ENCODE peak calls at places on chromosomes 12 and 14, in nine cellular contexts. S is kidney tubule cell; G is CD8-positive, alpha-beta memory T cell; O is T follicular helper cell; B is amygdala; L is activated CD4-positive, alpha-beta T cell treated with anti-CD3 and anti-CD28 coated beads, Interleukin-2, amount 50 U/mL, for 1 hour; I is lung; F is RCC 7860; J is WERI-Rb-1. Y is an unnamed sample.

GRCh38 chr12:7369274-7369729 is 65.4 kb downstream of the ACSM4 start:
- DNase-seq in S (peak; percentile 22), G (no peak), O (no peak), B (no peak), L (no peak), I (no peak), F (peak; percentile 91), J (no peak), Y (peak; percentile 40)

GRCh38 chr14:51495319-51495718 is 156.4 kb upstream of the FRMD6 start:
- DNase-seq in S (no peak), G (no peak), O (no peak), B (no peak), L (no peak), I (no peak), F (no peak), J (no peak), Y (no peak)

GRCh38 chr12:62621239-62621638 is 154.6 kb downstream of the MON2 start:
- DNase-seq in S (no peak), G (no peak), O (no peak), B (no peak), L (no peak), I (no peak), F (no peak), J (no peak), Y (no peak)

GRCh38 chr12:29286081-29286800 is 94.7 kb downstream of the ERGIC2 start:
- DNase-seq in S (no peak), G (no peak), O (no peak), B (no peak), L (no peak), I (no peak), F (no peak), J (no peak), Y (no peak)

GRCh38 chr14:67577909-67578749 is 21.9 kb downstream of the PIGH start:
- DNase-seq in S (no peak), G (no peak), O (no peak), B (no peak), L (no peak), I (no peak), F (no peak), J (no peak), Y (no peak)

GRCh38 chr12:91633206-91633605 is 450.6 kb upstream of the DCN start:
- DNase-seq in S (no peak), G (no peak), O (no peak), B (no peak), L (no peak), I (no peak), F (no peak), J (no peak), Y (no peak)

GRCh38 chr14:99412122-99413061 is 68.3 kb downstream of the SETD3 start:
- DNase-seq in S (peak; percentile 73), G (no peak), O (no peak), B (no peak), L (no peak), I (no peak), F (no peak), J (no peak), Y (no peak)

GRCh38 chr14:105859717-105860614 is 333.6 kb downstream of the TMEM121 start:
- DNase-seq in S (no peak), G (no peak), O (peak; percentile 36), B (no peak), L (peak; percentile 14), I (no peak), F (no peak), J (peak; percentile 1), Y (no peak)

GRCh38 chr14:26846388-26846787 is 248.6 kb upstream of the NOVA1 start:
- DNase-seq in S (peak; percentile 2), G (no peak), O (no peak), B (no peak), L (no peak), I (no peak), F (no peak), J (no peak), Y (no peak)

GRCh38 chr12:128784030-128784770 is 39.6 kb downstream of the SLC15A4 start:
- DNase-seq in S (peak; percentile 63), G (no peak), O (no peak), B (no peak), L (no peak), I (no peak), F (peak; percentile 81), J (no peak), Y (no peak)

GRCh38 chr14:32744811-32745445 is 193.8 kb upstream of the NPAS3 start:
- DNase-seq in S (no peak), G (no peak), O (no peak), B (no peak), L (no peak), I (no peak), F (no peak), J (no peak), Y (no peak)

GRCh38 chr12:115730975-115731541 is 546.4 kb downstream of the MED13L start:
- DNase-seq in S (no peak), G (no peak), O (no peak), B (no peak), L (no peak), I (no peak), F (no peak), J (no peak), Y (no peak)

GRCh38 chr14:54278665-54279295 is 118.0 kb upstream of the CDKN3 start:
- DNase-seq in S (no peak), G (no peak), O (no peak), B (no peak), L (no peak), I (no peak), F (no peak), J (no peak), Y (no peak)

GRCh38 chr12:2126676-2127406 is 74.1 kb downstream of the CACNA1C start:
- DNase-seq in S (no peak), G (no peak), O (no peak), B (no peak), L (no peak), I (no peak), F (no peak), J (no peak), Y (peak; percentile 19)

GRCh38 chr14:99039316-99040041 is 232.5 kb downstream of the BCL11B start:
- DNase-seq in S (no peak), G (no peak), O (no peak), B (no peak), L (no peak), I (no peak), F (no peak), J (no peak), Y (no peak)

GRCh38 chr12:26287666-26288408 is 92.5 kb downstream of the SSPN start:
- DNase-seq in S (peak; percentile 96), G (no peak), O (no peak), B (no peak), L (no peak), I (no peak), F (peak; percentile 92), J (no peak), Y (no peak)

GRCh38 chr14:72736791-72737559 is 156.9 kb downstream of the DPF3 start:
- DNase-seq in S (no peak), G (no peak), O (no peak), B (no peak), L (no peak), I (no peak), F (no peak), J (no peak), Y (no peak)

GRCh38 chr14:103194256-103195045 is 71.2 kb downstream of the TNFAIP2 start:
- DNase-seq in S (peak; percentile 75), G (no peak), O (no peak), B (no peak), L (no peak), I (no peak), F (peak; percentile 13), J (no peak), Y (no peak)

GRCh38 chr12:80776706-80777105 is 60.0 kb downstream of the MYF5 start:
- DNase-seq in S (peak; percentile 73), G (no peak), O (no peak), B (no peak), L (no peak), I (no peak), F (no peak), J (no peak), Y (no peak)

GRCh38 chr14:31541702-31542101 is 19.5 kb upstream of the NUBPL start:
- DNase-seq in S (no peak), G (no peak), O (no peak), B (no peak), L (no peak), I (no peak), F (no peak), J (no peak), Y (no peak)

GRCh38 chr14:32364941-32365340 is 35.8 kb downstream of the AKAP6 start:
- DNase-seq in S (peak; percentile 45), G (no peak), O (no peak), B (no peak), L (no peak), I (no peak), F (no peak), J (no peak), Y (no peak)

GRCh38 chr12:31835276-31835882 is 106.6 kb upstream of the AMN1 start:
- DNase-seq in S (peak; percentile 57), G (no peak), O (no peak), B (no peak), L (no peak), I (no peak), F (no peak), J (no peak), Y (no peak)

GRCh38 chr12:28550757-28551381 is 360.6 kb downstream of the CCDC91 start:
- DNase-seq in S (peak; percentile 84), G (no peak), O (no peak), B (no peak), L (no peak), I (no peak), F (peak; percentile 70), J (no peak), Y (no peak)

GRCh38 chr12:57844725-57845477 is 1.6 kb downstream of the CTDSP2 start:
- DNase-seq in S (peak; percentile 89), G (no peak), O (no peak), B (peak; percentile 60), L (no peak), I (peak; percentile 74), F (peak; percentile 49), J (no peak), Y (peak; percentile 50)

GRCh38 chr14:91153360-91153759 is 39.5 kb downstream of the DGLUCY start:
- DNase-seq in S (no peak), G (no peak), O (no peak), B (no peak), L (no peak), I (no peak), F (no peak), J (no peak), Y (no peak)

GRCh38 chr14:101191882-101192660 is 288.5 kb upstream of the RTL1 start:
- DNase-seq in S (no peak), G (no peak), O (no peak), B (no peak), L (no peak), I (no peak), F (no peak), J (no peak), Y (no peak)

GRCh38 chr14:36513451-36514277 is 6.4 kb downstream of the NKX2-1 start:
- DNase-seq in S (no peak), G (no peak), O (no peak), B (no peak), L (no peak), I (peak; percentile 83), F (no peak), J (no peak), Y (no peak)

GRCh38 chr12:28108599-28108998 is 81.7 kb upstream of the CCDC91 start:
- DNase-seq in S (no peak), G (peak; percentile 4), O (no peak), B (no peak), L (no peak), I (no peak), F (no peak), J (no peak), Y (no peak)

GRCh38 chr12:94795520-94795919 is 145.2 kb upstream of the TMCC3 start:
- DNase-seq in S (peak; percentile 90), G (no peak), O (no peak), B (no peak), L (no peak), I (no peak), F (peak; percentile 73), J (no peak), Y (peak; percentile 7)

GRCh38 chr14:105294142-105294597 is 6.6 kb downstream of the BRF1 start:
- DNase-seq in S (peak; percentile 51), G (peak; percentile 81), O (peak; percentile 59), B (no peak), L (peak; percentile 68), I (no peak), F (no peak), J (no peak), Y (no peak)

GRCh38 chr12:94193168-94193567 is 44.8 kb downstream of the PLXNC1 start:
- DNase-seq in S (no peak), G (no peak), O (no peak), B (no peak), L (no peak), I (no peak), F (no peak), J (no peak), Y (no peak)

Y was measured in LNCaP clone FGC.